ENCODE peak calls at places on chromosomes 5 and 9, in nine cellular contexts. A is left ventricle myocardium inferior, W is A549, N is MM.1S, O is HCT116, B is right atrium auricular region, V is HepG2, S is mesendoderm, F is keratinocyte. L is an unnamed sample. For H3K4me1, the result is how much of the 10 kb centered on the place peaks cover.

GRCh38 chr5:55036477-55036876 is 12.4 kb downstream of the GZMK start:
- DNase-seq in V (no peak), S (peak), A (no peak), F (no peak), O (no peak), W (no peak), B (no peak), N (no peak), L (no peak)

GRCh38 chr9:130300739-130301138 is 35.2 kb downstream of the HMCN2 start:
- DNase-seq in A (no peak), F (no peak), V (no peak), N (no peak), W (no peak), B (no peak), S (no peak), O (no peak), L (no peak)

GRCh38 chr5:62606878-62607277 is 28.3 kb downstream of the LRRC70 start:
- DNase-seq in N (no peak), V (no peak), A (no peak), B (no peak), F (no peak), W (no peak), S (no peak), O (no peak), L (no peak)

GRCh38 chr5:1324719-1325190 is 20.1 kb downstream of the CLPTM1L start:
- DNase-seq in B (no peak), W (no peak), S (no peak), A (no peak), O (no peak), V (no peak), N (no peak), F (no peak), L (no peak)

GRCh38 chr5:108681079-108681921 is 66.4 kb upstream of the FER start:
- DNase-seq in O (peak), A (no peak), N (peak), V (peak), F (no peak), B (no peak), W (peak), S (peak), L (peak)

GRCh38 chr5:9188131-9188530 is 357.7 kb downstream of the SEMA5A start:
- DNase-seq in S (peak), V (no peak), O (no peak), F (no peak), N (no peak), W (no peak), B (no peak), A (no peak), L (no peak)

GRCh38 chr5:20972419-20972925 is 984.5 kb upstream of the CDH18 start:
- DNase-seq in W (peak), A (peak), B (no peak), F (no peak), V (peak), O (no peak), S (peak), N (peak), L (peak)

GRCh38 chr9:93677061-93677571 is 100.7 kb downstream of the PHF2 start:
- DNase-seq in S (no peak), F (no peak), A (peak), W (no peak), B (peak), O (no peak), V (no peak), N (no peak), L (no peak)

GRCh38 chr9:125079931-125080330 is 63.4 kb downstream of the SCAI start:
- DNase-seq in W (no peak), V (no peak), O (no peak), S (no peak), F (no peak), N (no peak), B (no peak), A (no peak), L (no peak)

GRCh38 chr9:80552931-80553330 is 981.2 kb downstream of the TLE4 start:
- DNase-seq in V (no peak), N (no peak), O (no peak), F (no peak), A (no peak), S (peak), W (no peak), B (peak), L (no peak)

GRCh38 chr9:121783523-121784507 is 132.4 kb downstream of the DAB2IP start:
- DNase-seq in F (no peak), S (peak), V (no peak), N (no peak), B (no peak), A (no peak), O (no peak), W (no peak), L (no peak)

GRCh38 chr5:3336666-3337065 is 259.0 kb upstream of the IRX1 start:
- DNase-seq in V (no peak), N (no peak), O (no peak), W (no peak), B (no peak), S (no peak), A (no peak), F (no peak), L (no peak)

GRCh38 chr9:76603448-76603895 is 144.5 kb downstream of the GCNT1 start:
- DNase-seq in F (no peak), S (no peak), N (no peak), B (no peak), W (no peak), O (no peak), A (no peak), V (no peak), L (no peak)

GRCh38 chr9:130421802-130422276 is 22.9 kb upstream of the ASS1 start:
- DNase-seq in A (no peak), S (peak), V (no peak), B (no peak), O (no peak), N (no peak), W (no peak), F (no peak), L (no peak)

GRCh38 chr5:150142189-150142788 is 13.4 kb downstream of the PDGFRB start:
- DNase-seq in B (no peak), N (no peak), O (no peak), W (no peak), V (peak), S (no peak), A (no peak), F (no peak), L (no peak)

GRCh38 chr5:150142800-150143724 is 12.6 kb downstream of the PDGFRB start:
- DNase-seq in V (peak), F (no peak), W (peak), S (no peak), A (peak), B (peak), N (no peak), O (peak), L (no peak)

GRCh38 chr5:150143725-150144058 is 12.0 kb downstream of the PDGFRB start:
- DNase-seq in F (no peak), N (no peak), B (no peak), A (no peak), S (no peak), V (no peak), W (no peak), O (no peak), L (no peak)

GRCh38 chr5:150140830-150141229 is 14.8 kb downstream of the PDGFRB start:
- DNase-seq in S (no peak), W (no peak), A (peak), N (no peak), F (no peak), V (no peak), O (no peak), B (no peak), L (no peak)

GRCh38 chr5:150141544-150142188 is 14.0 kb downstream of the PDGFRB start:
- DNase-seq in A (no peak), S (peak), B (no peak), N (no peak), W (no peak), F (no peak), O (no peak), V (no peak), L (no peak)
- H3K4me1 ChIP-seq in A (half or more), S (under half), B (half or more), N (under half), W (half or more), F (under half), O (under half), V (half or more), L (under half)

DNA sequence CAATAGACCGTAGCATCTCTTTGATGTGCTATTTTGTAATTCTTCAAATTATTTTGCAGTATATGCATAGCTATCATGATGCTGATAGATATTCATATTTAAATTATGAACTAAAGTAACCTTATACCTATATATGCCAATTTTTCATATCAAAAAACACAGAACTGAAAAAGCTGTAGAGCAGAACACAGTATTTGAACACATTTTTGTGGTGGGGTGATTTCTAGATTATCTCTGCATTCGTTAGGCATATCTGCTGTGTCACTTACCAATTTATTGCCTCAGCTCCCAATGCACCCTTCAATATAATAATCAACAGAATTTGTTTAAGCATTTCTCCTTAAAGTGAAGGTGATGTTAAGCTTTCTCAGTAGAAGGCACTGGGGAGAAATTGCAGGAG is 998.2 kb downstream of the PTPRD start:
- DNase-seq in N (no peak), B (no peak), O (no peak), W (no peak), A (no peak), F (no peak), V (no peak), S (no peak), L (no peak)
- H3K27ac ChIP-seq in N (no peak), B (no peak), O (no peak), W (no peak), A (no peak), F (no peak), V (no peak), S (no peak), L (no peak)

DNA sequence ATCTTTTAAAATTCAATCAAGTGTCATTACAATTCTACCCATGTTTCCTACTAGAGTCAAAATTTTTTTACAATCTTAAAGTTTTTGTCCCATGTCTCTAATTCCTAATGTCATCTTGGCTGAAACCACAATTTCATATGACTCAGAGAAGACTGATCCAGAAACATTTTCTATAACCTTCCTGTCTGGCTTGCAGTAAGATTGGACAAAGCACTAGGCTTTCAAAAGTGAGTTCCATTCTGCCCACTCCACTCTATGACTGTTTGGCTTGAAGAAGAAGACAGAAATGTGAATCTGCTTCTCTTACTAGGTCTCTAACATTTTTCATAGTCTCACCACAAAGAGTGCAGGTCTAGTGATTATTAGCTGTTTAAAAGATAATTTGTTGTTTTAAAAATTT is 88.8 kb downstream of the NR3C1 start:
- DNase-seq in F (no peak), S (no peak), V (no peak), N (no peak), O (no peak), W (no peak), A (no peak), B (no peak), L (no peak)
- H3K4me1 ChIP-seq in F (half or more), S (under half), V (under half), N (under half), O (under half), W (half or more), A (half or more), B (under half), L (under half)

GRCh38 chr5:95726811-95727763 is 4.0 kb upstream of the RHOBTB3 start:
- DNase-seq in F (no peak), V (no peak), N (no peak), S (no peak), W (no peak), A (no peak), O (no peak), B (no peak), L (no peak)
- H3K27ac ChIP-seq in F (no peak), V (no peak), N (peak), S (no peak), W (no peak), A (peak), O (peak), B (peak), L (no peak)

GRCh38 chr5:139392324-139392677 is 2.6 kb upstream of the MZB1 start:
- DNase-seq in V (no peak), O (no peak), B (no peak), A (no peak), F (no peak), S (no peak), W (no peak), N (no peak), L (no peak)
- H3K4me1 ChIP-seq in V (under half), O (under half), B (half or more), A (half or more), F (under half), S (under half), W (under half), N (under half), L (under half)

DNA sequence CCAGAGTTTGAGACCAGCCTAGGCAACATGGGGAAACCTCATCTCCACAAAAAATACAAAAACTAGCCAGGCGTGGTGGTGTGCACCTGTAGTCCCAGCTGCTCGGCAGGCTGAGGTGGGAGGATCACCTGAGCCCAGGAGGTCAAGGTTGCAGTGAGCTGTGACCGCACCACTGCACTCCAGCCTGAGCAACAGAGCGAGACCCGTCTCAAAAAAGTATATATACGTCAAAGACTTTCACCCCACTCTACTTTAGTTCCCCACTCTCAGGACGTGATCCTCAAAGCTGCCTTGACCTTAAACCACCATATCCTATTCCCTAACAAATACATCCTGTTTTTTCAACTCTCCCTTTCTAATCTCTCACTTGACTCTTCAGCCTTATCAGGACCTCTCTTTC is 41.0 kb downstream of the PCDHGC5 start:
- DNase-seq in F (no peak), O (no peak), B (no peak), W (no peak), A (no peak), V (no peak), N (no peak), S (no peak), L (no peak)
- H3K27ac ChIP-seq in F (no peak), O (no peak), B (peak), W (no peak), A (peak), V (no peak), N (no peak), S (no peak), L (no peak)

GRCh38 chr5:72846483-72846882 is 30.0 kb downstream of the TNPO1 start:
- DNase-seq in O (no peak), V (no peak), A (no peak), B (no peak), S (no peak), F (no peak), W (no peak), N (no peak), L (no peak)
- H3K4me1 ChIP-seq in O (under half), V (under half), A (half or more), B (half or more), S (under half), F (under half), W (half or more), N (under half), L (under half)

GRCh38 chr9:133992780-133993634 is 883 bp upstream of the VAV2 start:
- DNase-seq in W (peak), V (peak), B (peak), S (peak), A (peak), O (peak), F (peak), N (peak), L (no peak)
- H3K27ac ChIP-seq in W (peak), V (peak), B (peak), S (peak), A (peak), O (peak), F (peak), N (no peak), L (no peak)

GRCh38 chr5:83072946-83073345 is 4.2 kb downstream of the TMEM167A start:
- DNase-seq in N (no peak), B (no peak), S (no peak), V (no peak), O (no peak), A (no peak), W (no peak), F (no peak), L (no peak)

GRCh38 chr5:83069406-83069805 is 7.8 kb downstream of the TMEM167A start:
- DNase-seq in V (no peak), W (no peak), A (no peak), B (no peak), S (no peak), O (no peak), F (no peak), N (no peak), L (no peak)

GRCh38 chr5:83066548-83067110 is 10.6 kb downstream of the TMEM167A start:
- DNase-seq in F (no peak), W (no peak), N (no peak), V (no peak), O (no peak), S (peak), B (no peak), A (no peak), L (peak)

GRCh38 chr5:83076742-83077661 is at the start of the genes TMEM167A and XRCC4:
- DNase-seq in W (peak), A (peak), S (peak), V (peak), O (peak), N (peak), F (peak), B (peak), L (peak)

DNA sequence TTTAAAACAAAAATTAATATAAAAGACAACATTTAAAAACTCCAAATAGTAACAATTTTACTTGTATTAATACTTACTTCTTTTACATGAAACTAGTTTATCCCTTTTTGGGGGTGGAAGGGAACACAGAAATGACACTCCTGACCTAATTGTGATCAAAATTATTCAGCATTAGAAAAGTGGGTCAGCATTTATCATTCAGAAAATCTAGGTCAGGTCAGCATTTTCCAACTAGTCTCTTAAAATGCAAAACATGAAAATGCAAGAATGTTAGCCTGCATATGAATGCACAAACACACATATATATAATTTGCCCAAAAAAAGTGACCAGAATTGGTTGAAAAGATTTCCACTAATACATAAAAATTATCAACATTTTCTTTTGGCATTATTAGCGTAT is 5.9 kb downstream of the TMEM167A start:
- DNase-seq in B (no peak), W (no peak), O (no peak), F (no peak), V (no peak), N (no peak), S (no peak), A (no peak), L (no peak)
- H3K4me1 ChIP-seq in B (half or more), W (under half), O (under half), F (under half), V (half or more), N (under half), S (under half), A (half or more), L (under half)

L was measured in iPS DF 6.9.